ENCODE peak calls at places on chromosomes 2 and 18, in six cellular contexts. One of them, this sample, is unnamed.

GRCh38 chr18:57054891-57055290 is 92.0 kb upstream of the BOD1L2 start:
- DNase-seq in posterior cingulate gyrus: no peak
- DNase-seq in AG04450: no peak
- DNase-seq in GM23248: no peak
- DNase-seq in brain microvascular endothelial cell: no peak
- DNase-seq in NAMALWA: no peak
- DNase-seq in this sample: no peak

GRCh38 chr2:41967426-41968181 is 80.2 kb upstream of the PKDCC start:
- DNase-seq in posterior cingulate gyrus: no peak
- DNase-seq in AG04450: no peak
- DNase-seq in GM23248: peak; percentile 69
- DNase-seq in brain microvascular endothelial cell: no peak
- DNase-seq in NAMALWA: no peak
- DNase-seq in this sample: no peak

GRCh38 chr2:30541680-30542079 is 94.6 kb downstream of the LCLAT1 start:
- DNase-seq in posterior cingulate gyrus: no peak
- DNase-seq in AG04450: no peak
- DNase-seq in GM23248: no peak
- DNase-seq in brain microvascular endothelial cell: no peak
- DNase-seq in NAMALWA: no peak
- DNase-seq in this sample: no peak

GRCh38 chr2:156320491-156320896 is 12.0 kb downstream of the NR4A2 start:
- DNase-seq in posterior cingulate gyrus: peak; percentile 52
- DNase-seq in AG04450: no peak
- DNase-seq in GM23248: peak; percentile 53
- DNase-seq in brain microvascular endothelial cell: no peak
- DNase-seq in NAMALWA: no peak
- DNase-seq in this sample: no peak

GRCh38 chr2:102258386-102259074 is 52.8 kb upstream of the IL1RL1 start:
- DNase-seq in posterior cingulate gyrus: no peak
- DNase-seq in AG04450: peak; percentile 80
- DNase-seq in GM23248: peak; percentile 98
- DNase-seq in brain microvascular endothelial cell: peak; percentile 91
- DNase-seq in NAMALWA: no peak
- DNase-seq in this sample: no peak

GRCh38 chr2:99689135-99689742 is 199.4 kb upstream of the REV1 start:
- DNase-seq in posterior cingulate gyrus: no peak
- DNase-seq in AG04450: no peak
- DNase-seq in GM23248: no peak
- DNase-seq in brain microvascular endothelial cell: no peak
- DNase-seq in NAMALWA: no peak
- DNase-seq in this sample: no peak

GRCh38 chr2:46859482-46859881 is 56.1 kb downstream of the MCFD2 start:
- DNase-seq in posterior cingulate gyrus: no peak
- DNase-seq in AG04450: no peak
- DNase-seq in GM23248: no peak
- DNase-seq in brain microvascular endothelial cell: no peak
- DNase-seq in NAMALWA: no peak
- DNase-seq in this sample: no peak

GRCh38 chr18:4888251-4888650 is 308.8 kb downstream of the AKAIN1 start:
- DNase-seq in posterior cingulate gyrus: no peak
- DNase-seq in AG04450: no peak
- DNase-seq in GM23248: no peak
- DNase-seq in brain microvascular endothelial cell: no peak
- DNase-seq in NAMALWA: no peak
- DNase-seq in this sample: peak; percentile 23

GRCh38 chr18:62420151-62420512 is 95.0 kb downstream of the TNFRSF11A start:
- DNase-seq in posterior cingulate gyrus: no peak
- DNase-seq in AG04450: no peak
- DNase-seq in GM23248: peak; percentile 74
- DNase-seq in brain microvascular endothelial cell: peak; percentile 26
- DNase-seq in NAMALWA: no peak
- DNase-seq in this sample: no peak

GRCh38 chr2:240573516-240574385 is 5.5 kb downstream of the RNPEPL1 start:
- DNase-seq in posterior cingulate gyrus: peak; percentile 84
- DNase-seq in AG04450: no peak
- DNase-seq in GM23248: no peak
- DNase-seq in brain microvascular endothelial cell: no peak
- DNase-seq in NAMALWA: no peak
- DNase-seq in this sample: no peak